ENCODE peak calls at places on chromosomes 7 and 10, in five cellular contexts. G is GM23338, J is IMR-90, E is mucosa of descending colon, O is brain microvascular endothelial cell. Q is an unnamed sample.

GRCh38 chr7:142153400-142153799 is 41.9 kb downstream of the MGAM2 start:
- DNase-seq in G (no peak), J (no peak), E (no peak), O (peak; percentile 17), Q (no peak)

GRCh38 chr7:157553256-157553655 is 216.5 kb downstream of the DNAJB6 start:
- DNase-seq in G (no peak), J (no peak), E (peak; percentile 4), O (no peak), Q (no peak)

GRCh38 chr7:35248576-35249536 is 5.0 kb downstream of the TBX20 start:
- DNase-seq in G (peak; percentile 63), J (no peak), E (no peak), O (no peak), Q (no peak)

GRCh38 chr10:16646474-16647059 is 124.9 kb upstream of the C1QL3 start:
- DNase-seq in G (no peak), J (no peak), E (no peak), O (no peak), Q (no peak)

GRCh38 chr7:130263130-130263529 is 3.5 kb upstream of the CPA2 start:
- DNase-seq in G (no peak), J (no peak), E (no peak), O (no peak), Q (no peak)

GRCh38 chr7:104552102-104552501 is 223.7 kb downstream of the LHFPL3 start:
- DNase-seq in G (peak; percentile 80), J (peak; percentile 4), E (peak; percentile 40), O (peak; percentile 30), Q (no peak)

GRCh38 chr7:158120751-158121150 is 466.9 kb downstream of the PTPRN2 start:
- DNase-seq in G (no peak), J (no peak), E (no peak), O (no peak), Q (no peak)

GRCh38 chr7:19508124-19508523 is 200.7 kb downstream of the POLR1F start:
- DNase-seq in G (no peak), J (no peak), E (no peak), O (peak; percentile 21), Q (no peak)

GRCh38 chr10:114925675-114926204 is 12.3 kb upstream of the TRUB1 start:
- DNase-seq in G (no peak), J (peak; percentile 41), E (no peak), O (peak; percentile 84), Q (no peak)

GRCh38 chr7:135710417-135711138 is 17.4 kb downstream of the SLC13A4 start:
- DNase-seq in G (peak; percentile 70), J (no peak), E (no peak), O (no peak), Q (no peak)

GRCh38 chr10:99368646-99369045 is 39.5 kb downstream of the CNNM1 start:
- DNase-seq in G (no peak), J (peak; percentile 43), E (no peak), O (no peak), Q (no peak)

GRCh38 chr10:93579089-93579488 is 12.6 kb downstream of the FFAR4 start:
- DNase-seq in G (no peak), J (peak; percentile 22), E (no peak), O (no peak), Q (no peak)

GRCh38 chr7:128728608-128729007 is 10.6 kb upstream of the CALU start:
- DNase-seq in G (no peak), J (peak; percentile 72), E (no peak), O (no peak), Q (no peak)
- H3K4me3 ChIP-seq in G (no peak overlapping the region), J (peak overlapping the region; percentile 15), E (no peak overlapping the region), O (no peak overlapping the region), Q (no peak overlapping the region)

GRCh38 chr7:65746398-65746669 is 126.5 kb upstream of the VKORC1L1 start:
- DNase-seq in G (no peak), J (peak; percentile 72), E (no peak), O (peak; percentile 29), Q (no peak)

GRCh38 chr7:65749039-65749438 is 123.8 kb upstream of the VKORC1L1 start:
- DNase-seq in G (no peak), J (no peak), E (no peak), O (no peak), Q (no peak)

GRCh38 chr7:65749518-65749917 is 123.4 kb upstream of the VKORC1L1 start:
- DNase-seq in G (no peak), J (no peak), E (no peak), O (no peak), Q (no peak)

DNA sequence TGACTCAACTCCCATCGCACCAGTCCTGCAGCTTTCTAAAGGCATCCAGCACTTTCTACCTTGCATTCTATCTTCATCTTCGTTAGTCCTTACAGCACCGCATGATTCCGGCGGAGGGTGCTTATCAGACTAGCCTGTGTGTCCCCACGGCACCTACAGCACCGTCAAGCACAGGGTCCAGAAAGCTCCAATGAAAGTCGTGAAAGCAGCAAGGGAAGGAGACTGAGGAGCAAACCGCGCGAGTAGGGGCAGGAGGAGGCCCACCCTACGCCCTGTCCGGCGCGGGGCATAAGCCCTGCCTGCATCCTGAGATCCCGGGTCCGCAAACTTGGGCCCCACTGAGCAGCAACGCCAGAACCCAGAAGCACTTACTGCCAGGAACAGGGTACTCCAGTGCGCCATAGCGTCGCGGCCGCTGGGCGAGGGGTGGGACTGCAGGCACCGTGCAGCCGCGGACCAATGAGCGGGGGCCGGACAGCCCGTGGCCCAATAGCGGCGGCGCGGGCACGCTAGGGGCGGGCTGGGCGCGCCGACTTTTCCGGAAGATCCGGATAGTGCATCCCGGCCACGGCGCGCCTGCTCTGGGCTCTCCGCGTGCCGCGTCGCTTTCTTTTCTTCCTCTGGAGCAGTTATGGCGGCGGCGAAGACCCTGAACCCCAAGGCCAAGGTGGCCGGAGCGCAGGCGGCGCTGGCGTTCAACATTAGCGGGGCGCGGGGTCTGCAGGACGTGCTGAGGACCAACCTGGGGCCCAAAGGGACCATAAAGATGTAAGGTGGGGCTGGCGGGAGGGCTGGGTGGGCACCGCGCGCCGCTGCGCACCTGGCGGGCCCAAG is 122.1 kb upstream of the VKORC1L1 start:
- DNase-seq in G (peak; percentile 96), J (peak; percentile 84), E (peak; percentile 95), O (peak; percentile 81), Q (peak; percentile 38)
- TF ChIP-seq CTCF in G (no peak), J (no peak), E (no peak), O (peak; percentile 2), Q (no peak)

DNA sequence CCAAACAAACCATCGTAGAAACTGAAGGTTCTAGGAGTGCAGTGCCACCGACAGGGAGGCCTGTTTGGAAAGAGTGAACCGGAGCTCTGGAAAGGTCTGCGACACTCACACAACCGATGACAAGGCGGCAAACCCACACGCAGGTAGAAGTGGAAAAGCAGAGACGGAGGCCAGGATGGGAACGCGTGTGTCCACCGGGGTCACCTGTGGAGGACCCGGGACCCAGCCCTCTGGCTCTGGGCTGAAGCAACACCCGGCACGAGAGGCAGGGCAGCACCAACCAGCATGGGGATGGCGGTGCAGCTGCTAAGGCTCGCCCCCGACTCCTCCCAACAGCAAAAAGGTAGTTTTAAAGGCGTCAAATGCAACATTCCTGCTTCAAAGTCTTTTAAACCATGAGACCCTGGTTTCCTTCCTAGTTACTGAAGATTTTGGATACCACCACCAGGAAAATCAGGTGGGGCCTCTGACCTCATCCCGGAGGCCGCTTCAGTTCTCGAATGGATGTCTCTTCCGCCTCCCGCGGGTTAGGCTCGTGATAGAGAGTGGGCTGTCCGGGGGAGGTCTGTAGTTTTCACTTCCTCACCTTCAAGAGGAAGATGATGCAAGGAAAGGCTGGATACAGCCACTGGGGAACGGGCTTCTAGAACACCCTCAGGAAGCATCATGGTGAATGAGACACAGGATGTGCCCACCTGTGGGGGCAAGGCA is 115.5 kb downstream of the SMURF1 start:
- DNase-seq in G (no peak), J (no peak), E (no peak), O (no peak), Q (no peak)
- H3K36me3 ChIP-seq in G (peaks cover 31% of the 10 kb centered on the region), J (peaks cover 50% of the 10 kb centered on the region), E (peaks cover 14% of the 10 kb centered on the region), O (peaks cover 44% of the 10 kb centered on the region), Q (peaks cover 21% of the 10 kb centered on the region)

GRCh38 chr7:36784991-36785940 is 61.0 kb upstream of the AOAH start:
- DNase-seq in G (no peak), J (no peak), E (peak; percentile 40), O (no peak), Q (no peak)

GRCh38 chr7:36792421-36792820 is 68.1 kb upstream of the AOAH start:
- DNase-seq in G (no peak), J (no peak), E (no peak), O (no peak), Q (no peak)

GRCh38 chr7:36790280-36790679 is 66.0 kb upstream of the AOAH start:
- DNase-seq in G (no peak), J (no peak), E (no peak), O (no peak), Q (no peak)

GRCh38 chr7:36787933-36788378 is 63.7 kb upstream of the AOAH start:
- DNase-seq in G (no peak), J (no peak), E (no peak), O (no peak), Q (no peak)

GRCh38 chr7:36788814-36789470 is 64.6 kb upstream of the AOAH start:
- DNase-seq in G (peak; percentile 21), J (no peak), E (no peak), O (no peak), Q (no peak)
- H3K4me3 ChIP-seq in G (no peak overlapping the region), J (no peak overlapping the region), E (no peak overlapping the region), O (no peak overlapping the region), Q (no peak overlapping the region)

GRCh38 chr7:120201290-120201689 is 71.7 kb upstream of the KCND2 start:
- DNase-seq in G (no peak), J (no peak), E (no peak), O (no peak), Q (no peak)

GRCh38 chr7:120207037-120207436 is 65.9 kb upstream of the KCND2 start:
- DNase-seq in G (peak; percentile 27), J (no peak), E (no peak), O (no peak), Q (no peak)
- TF ChIP-seq CTCF in G (no peak), J (no peak), E (no peak), O (no peak), Q (no peak)

DNA sequence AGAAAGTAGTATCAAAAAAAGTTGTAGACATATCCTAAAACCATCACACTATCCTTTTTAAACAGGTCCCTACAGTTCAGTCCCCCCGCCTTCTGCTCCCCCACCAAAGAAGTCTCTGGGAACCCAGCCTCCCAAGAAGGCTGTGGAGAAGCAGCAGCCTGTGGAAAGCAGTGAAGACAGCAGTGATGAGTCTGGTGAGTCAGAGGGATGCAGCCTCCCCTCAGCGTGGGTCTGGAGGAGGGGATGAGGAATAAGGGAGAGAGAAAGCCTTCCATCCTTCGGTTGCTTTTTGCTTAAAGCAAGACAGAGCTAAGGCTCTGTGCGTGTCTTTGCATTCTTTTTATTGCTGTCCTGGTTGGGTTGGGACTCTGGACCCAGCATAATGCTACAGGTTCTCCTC is 7.6 kb downstream of the NOLC1 start:
- DNase-seq in G (no peak), J (no peak), E (no peak), O (no peak), Q (no peak)
- H3K36me3 ChIP-seq in G (peaks cover 71% of the 10 kb centered on the region), J (peaks cover 59% of the 10 kb centered on the region), E (peaks cover 30% of the 10 kb centered on the region), O (peaks cover 70% of the 10 kb centered on the region), Q (peaks cover 41% of the 10 kb centered on the region)

GRCh38 chr7:148702876-148703670 is 4.4 kb downstream of the CUL1 start:
- DNase-seq in G (no peak), J (no peak), E (no peak), O (no peak), Q (no peak)
- H3K4me3 ChIP-seq in G (no peak overlapping the region), J (no peak overlapping the region), E (no peak overlapping the region), O (no peak overlapping the region), Q (no peak overlapping the region)